ENCODE peak calls at places on chromosome 5, in eight cellular contexts. H is transverse colon, K is dorsolateral prefrontal cortex, S is fibroblast of lung, Z is spleen, R is PC-3, V is tibial artery, I is lower lobe of right lung. X is an unnamed sample.

GRCh38 chr5:114450516-114450909 is 88.6 kb downstream of the KCNN2 start:
- DNase-seq in H (no peak), K (no peak), S (peak), Z (no peak), R (peak), V (no peak), I (no peak), X (no peak)

GRCh38 chr5:135667204-135667603 is 88.4 kb upstream of the CXCL14 start:
- DNase-seq in H (no peak), K (no peak), S (no peak), Z (no peak), R (no peak), V (no peak), I (no peak), X (no peak)

GRCh38 chr5:7382588-7382987 is 13.3 kb upstream of the ADCY2 start:
- DNase-seq in H (no peak), K (no peak), S (no peak), Z (no peak), R (no peak), V (no peak), I (no peak), X (no peak)

GRCh38 chr5:105506692-105507277 is 1944.2 kb upstream of the NUDT12 start:
- DNase-seq in H (no peak), K (no peak), S (peak), Z (no peak), R (peak), V (no peak), I (no peak), X (no peak)

GRCh38 chr5:176608142-176608705 is 1.7 kb downstream of the GPRIN1 start:
- DNase-seq in H (no peak), K (no peak), S (no peak), Z (no peak), R (no peak), V (no peak), I (no peak), X (no peak)

GRCh38 chr5:121841900-121842299 is 9.8 kb upstream of the FTMT start:
- DNase-seq in H (no peak), K (no peak), S (peak), Z (no peak), R (no peak), V (no peak), I (no peak), X (no peak)

GRCh38 chr5:32083981-32084430 is 90.1 kb downstream of the GOLPH3 start:
- DNase-seq in H (no peak), K (no peak), S (no peak), Z (no peak), R (no peak), V (no peak), I (no peak), X (no peak)

GRCh38 chr5:116571568-116572321 is 2.9 kb downstream of the SEMA6A start:
- DNase-seq in H (no peak), K (no peak), S (no peak), Z (no peak), R (no peak), V (no peak), I (no peak), X (no peak)

GRCh38 chr5:31366941-31367340 is 165.0 kb downstream of the DROSHA start:
- DNase-seq in H (no peak), K (no peak), S (peak), Z (no peak), R (no peak), V (no peak), I (no peak), X (no peak)

GRCh38 chr5:32990593-32991415 is 279.7 kb downstream of the NPR3 start:
- DNase-seq in H (no peak), K (no peak), S (no peak), Z (no peak), R (no peak), V (no peak), I (no peak), X (no peak)

DNA sequence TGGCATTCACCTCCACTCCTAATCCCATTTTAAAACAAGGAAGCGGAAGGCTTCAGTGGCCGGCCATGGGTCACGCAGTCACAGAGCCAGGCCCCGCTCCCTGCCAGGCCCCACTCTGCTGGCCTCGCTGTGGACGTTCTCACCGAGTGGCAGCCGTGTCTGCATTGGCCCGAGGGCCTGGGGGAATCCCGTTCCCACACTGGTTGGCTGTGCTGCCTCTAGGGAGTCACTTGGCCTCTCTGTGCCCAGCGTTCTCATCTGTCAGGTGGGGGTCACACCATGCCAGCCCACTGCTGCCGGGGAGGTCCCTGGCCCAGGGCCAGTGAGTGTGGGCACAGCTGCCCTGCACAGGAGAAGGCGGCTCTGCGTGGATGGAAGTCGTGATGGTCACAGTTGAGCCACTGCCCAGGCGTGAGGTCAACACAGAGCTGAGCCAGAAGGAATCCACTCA is 13.4 kb upstream of the SLC9A3 start:
- DNase-seq in H (no peak), K (no peak), S (no peak), Z (peak), R (no peak), V (no peak), I (peak), X (no peak)
- H3K27ac ChIP-seq in H (no peak), K (no peak), S (no peak), Z (no peak), R (no peak), V (no peak), I (no peak), X (no peak)

DNA sequence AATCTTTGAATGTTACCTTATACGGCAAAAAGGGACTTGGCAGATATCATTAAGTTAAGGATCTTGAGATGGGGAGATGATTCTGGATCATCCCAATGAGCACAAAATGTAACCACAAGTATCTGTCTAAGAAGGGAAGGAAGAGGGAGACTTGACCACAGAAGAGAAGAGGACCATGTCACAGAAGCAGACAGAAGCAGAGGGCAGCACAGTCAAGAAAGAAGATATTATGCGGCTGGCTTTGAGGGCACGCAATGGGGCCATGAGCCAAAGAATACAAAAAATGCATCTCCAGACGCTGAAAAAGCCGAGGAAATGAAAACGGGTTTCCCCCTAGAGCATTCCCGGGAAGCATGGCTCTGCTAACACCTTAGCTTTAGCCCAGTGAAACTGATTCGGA is 225.3 kb downstream of the NR2F1-AS1 start:
- DNase-seq in H (no peak), K (no peak), S (no peak), Z (no peak), R (no peak), V (no peak), I (no peak), X (no peak)
- H3K4me3 ChIP-seq in H (no peak), K (no peak), S (no peak), Z (no peak), R (no peak), V (no peak), I (no peak), X (no peak)

GRCh38 chr5:104345513-104345823 is 782.9 kb upstream of the NUDT12 start:
- DNase-seq in H (no peak), K (no peak), S (no peak), Z (no peak), R (no peak), V (no peak), I (no peak), X (no peak)

GRCh38 chr5:104344809-104345512 is 782.4 kb upstream of the NUDT12 start:
- DNase-seq in H (no peak), K (no peak), S (peak), Z (no peak), R (peak), V (no peak), I (no peak), X (no peak)

GRCh38 chr5:104352954-104353353 is 790.4 kb upstream of the NUDT12 start:
- DNase-seq in H (no peak), K (no peak), S (no peak), Z (no peak), R (peak), V (no peak), I (no peak), X (no peak)

GRCh38 chr5:104347119-104347708 is 784.6 kb upstream of the NUDT12 start:
- DNase-seq in H (no peak), K (no peak), S (peak), Z (no peak), R (peak), V (no peak), I (no peak), X (no peak)
- TF ChIP-seq CTCF in H (no peak), K (peak), S (peak), Z (no peak), R (peak), V (no peak), I (peak), X (no peak)

GRCh38 chr5:149667084-149667826 is 62.9 kb upstream of the PPARGC1B start:
- DNase-seq in H (peak), K (no peak), S (peak), Z (no peak), R (peak), V (no peak), I (no peak), X (no peak)
- H3K27ac ChIP-seq in H (peak), K (no peak), S (no peak), Z (no peak), R (no peak), V (no peak), I (peak), X (no peak)

GRCh38 chr5:43085453-43085852 is 35.3 kb upstream of the ZNF131 start:
- DNase-seq in H (no peak), K (no peak), S (no peak), Z (no peak), R (no peak), V (no peak), I (no peak), X (no peak)
- H3K4me3 ChIP-seq in H (no peak), K (no peak), S (no peak), Z (no peak), R (no peak), V (no peak), I (no peak), X (no peak)

GRCh38 chr5:145701404-145701803 is 133.7 kb downstream of the PRELID2 start:
- DNase-seq in H (no peak), K (no peak), S (no peak), Z (no peak), R (peak), V (no peak), I (no peak), X (no peak)
- TF ChIP-seq CTCF in H (no peak), K (no peak), S (no peak), Z (no peak), R (peak), V (no peak), I (no peak), X (no peak)

DNA sequence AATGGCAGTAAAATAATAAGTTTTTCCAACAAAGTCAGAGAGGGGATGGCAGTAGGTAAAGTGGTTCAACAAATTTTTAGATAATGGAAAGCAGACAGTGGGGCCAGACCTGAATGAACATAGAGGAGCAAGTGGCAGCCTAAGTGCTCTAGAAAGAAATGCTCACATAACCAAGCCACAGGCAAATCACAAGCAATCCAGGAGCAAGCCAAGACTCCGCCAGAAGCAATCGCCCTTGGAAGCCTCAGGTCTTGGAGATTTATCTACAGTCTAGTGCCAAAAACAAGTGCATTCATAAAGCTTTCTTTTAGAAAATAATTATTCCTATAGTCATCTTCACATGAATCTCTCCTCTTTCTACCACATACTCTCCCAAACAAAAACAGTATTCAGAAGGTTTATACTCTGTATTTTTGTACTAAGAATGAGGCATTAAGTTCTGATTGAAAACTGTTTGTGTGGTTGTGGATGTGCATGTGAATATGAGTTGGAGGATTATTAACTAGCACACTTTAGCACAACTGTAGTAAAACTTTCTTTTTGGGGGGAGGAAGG is 375.5 kb downstream of the CDH9 start:
- DNase-seq in H (no peak), K (no peak), S (no peak), Z (no peak), R (no peak), V (no peak), I (no peak), X (no peak)
- H3K27ac ChIP-seq in H (no peak), K (no peak), S (no peak), Z (no peak), R (no peak), V (no peak), I (no peak), X (no peak)

GRCh38 chr5:172683696-172684464 is 42.8 kb downstream of the NEURL1B start:
- DNase-seq in H (no peak), K (no peak), S (no peak), Z (peak), R (no peak), V (no peak), I (no peak), X (peak)

GRCh38 chr5:172681421-172681820 is 40.4 kb downstream of the NEURL1B start:
- DNase-seq in H (no peak), K (no peak), S (no peak), Z (no peak), R (no peak), V (no peak), I (no peak), X (no peak)

GRCh38 chr5:172685036-172685435 is 44.0 kb downstream of the NEURL1B start:
- DNase-seq in H (no peak), K (no peak), S (no peak), Z (peak), R (no peak), V (no peak), I (no peak), X (no peak)

GRCh38 chr5:172680921-172681320 is 39.9 kb downstream of the NEURL1B start:
- DNase-seq in H (no peak), K (no peak), S (no peak), Z (no peak), R (no peak), V (no peak), I (no peak), X (no peak)

GRCh38 chr5:172683264-172683663 is 42.2 kb downstream of the NEURL1B start:
- DNase-seq in H (no peak), K (no peak), S (no peak), Z (no peak), R (no peak), V (no peak), I (no peak), X (no peak)
- H3K4me3 ChIP-seq in H (no peak), K (no peak), S (no peak), Z (no peak), R (no peak), V (no peak), I (no peak), X (no peak)

X was measured in CD8-positive, alpha-beta T cell.